ENCODE peak calls at places on chromosomes 7 and 10, in ten cellular contexts. Q, V, E, S, O, F, G, C, Z and H are unnamed samples.
A peak's percentile ranks its signal among the peaks of the same experiment; 100 is the strongest.

GRCh38 chr7:43302211-43302711 is 189.8 kb downstream of the HECW1 start:
- DNase-seq in Q (peak; percentile 23), C (no peak), G (no peak), Z (no peak), F (no peak), V (no peak), O (no peak), S (no peak), E (no peak), H (no peak)

GRCh38 chr10:25701651-25702050 is 232.4 kb upstream of the MYO3A start:
- DNase-seq in V (no peak), O (no peak), C (no peak), E (no peak), Z (no peak), Q (no peak), F (no peak), S (no peak), G (no peak), H (no peak)

GRCh38 chr10:125003146-125003900 is 61.4 kb downstream of the ZRANB1 start:
- DNase-seq in S (no peak), Z (peak; percentile 3), F (no peak), V (peak; percentile 20), E (no peak), G (peak; percentile 38), C (no peak), Q (no peak), O (no peak), H (peak; percentile 40)

GRCh38 chr7:150413640-150414081 is 34.5 kb downstream of the ZNF775 start:
- DNase-seq in S (no peak), Q (no peak), E (no peak), F (no peak), G (no peak), C (no peak), Z (no peak), V (no peak), O (no peak), H (no peak)

GRCh38 chr7:135825406-135825805 is 76.8 kb upstream of the FAM180A start:
- DNase-seq in C (no peak), F (no peak), V (no peak), Q (no peak), Z (no peak), G (no peak), S (no peak), O (no peak), E (no peak), H (no peak)

GRCh38 chr7:5197811-5198210 is 7.8 kb downstream of the WIPI2 start:
- DNase-seq in S (no peak), O (no peak), Q (no peak), E (no peak), V (no peak), G (no peak), F (no peak), C (no peak), Z (no peak), H (no peak)

GRCh38 chr7:27442446-27442845 is 199.8 kb downstream of the EVX1 start:
- DNase-seq in G (no peak), Z (no peak), O (no peak), V (no peak), E (no peak), F (no peak), C (no peak), S (no peak), Q (no peak), H (no peak)

GRCh38 chr7:468681-469590 is 50.7 kb downstream of the PDGFA start:
- DNase-seq in Z (no peak), S (no peak), C (no peak), V (peak; percentile 19), O (no peak), F (no peak), E (no peak), Q (no peak), G (peak; percentile 21), H (no peak)

GRCh38 chr10:103881420-103882284 is 26.3 kb upstream of the SH3PXD2A start:
- DNase-seq in S (no peak), O (no peak), Z (peak; percentile 41), F (no peak), V (no peak), C (no peak), E (peak; percentile 36), G (no peak), Q (no peak), H (no peak)

GRCh38 chr7:150450491-150450992 is at the start of gene GIMAP8:
- DNase-seq in S (peak; percentile 53), C (peak; percentile 34), Z (peak; percentile 80), G (no peak), O (no peak), E (no peak), Q (no peak), F (peak; percentile 19), V (peak; percentile 42), H (peak; percentile 71)

GRCh38 chr7:34341331-34341730 is 316.7 kb upstream of the NPSR1 start:
- DNase-seq in G (no peak), Q (no peak), V (no peak), S (no peak), E (no peak), C (no peak), Z (no peak), F (no peak), O (no peak), H (no peak)

GRCh38 chr7:154644366-154644765 is 358.6 kb downstream of the PAXIP1 start:
- DNase-seq in S (no peak), Q (no peak), O (no peak), Z (no peak), E (no peak), G (no peak), F (no peak), V (no peak), C (no peak), H (no peak)

GRCh38 chr10:68897336-68897741 is 3.8 kb upstream of the DDX50 start:
- DNase-seq in Q (peak; percentile 54), S (peak; percentile 67), Z (peak; percentile 55), V (peak; percentile 37), F (no peak), O (peak; percentile 49), G (no peak), C (peak; percentile 73), E (peak; percentile 38), H (no peak)

GRCh38 chr7:55476852-55477780 is 95.2 kb downstream of the VOPP1 start:
- DNase-seq in Q (no peak), O (no peak), Z (no peak), V (no peak), F (no peak), S (no peak), C (peak; percentile 9), G (no peak), E (no peak), H (no peak)

GRCh38 chr7:115789901-115790300 is 240.7 kb downstream of the TFEC start:
- DNase-seq in V (no peak), Z (no peak), Q (no peak), O (no peak), F (no peak), G (no peak), C (no peak), E (no peak), S (no peak), H (no peak)

GRCh38 chr7:99919814-99920618 is 686 bp upstream of the TRIM4 start:
- DNase-seq in O (no peak), E (no peak), Q (no peak), G (no peak), C (no peak), Z (no peak), V (no peak), F (no peak), S (no peak), H (no peak)

GRCh38 chr7:73606801-73607691 is 17.3 kb downstream of the MLXIPL start:
- DNase-seq in C (peak; percentile 61), Q (peak; percentile 59), E (peak; percentile 21), V (peak; percentile 59), G (peak; percentile 77), O (peak; percentile 84), S (peak; percentile 64), Z (peak; percentile 32), F (no peak), H (peak; percentile 66)

GRCh38 chr10:120327671-120328070 is 129.4 kb upstream of the PLPP4 start:
- DNase-seq in E (no peak), V (no peak), Q (no peak), O (no peak), S (no peak), F (no peak), G (no peak), C (no peak), Z (no peak), H (no peak)

DNA sequence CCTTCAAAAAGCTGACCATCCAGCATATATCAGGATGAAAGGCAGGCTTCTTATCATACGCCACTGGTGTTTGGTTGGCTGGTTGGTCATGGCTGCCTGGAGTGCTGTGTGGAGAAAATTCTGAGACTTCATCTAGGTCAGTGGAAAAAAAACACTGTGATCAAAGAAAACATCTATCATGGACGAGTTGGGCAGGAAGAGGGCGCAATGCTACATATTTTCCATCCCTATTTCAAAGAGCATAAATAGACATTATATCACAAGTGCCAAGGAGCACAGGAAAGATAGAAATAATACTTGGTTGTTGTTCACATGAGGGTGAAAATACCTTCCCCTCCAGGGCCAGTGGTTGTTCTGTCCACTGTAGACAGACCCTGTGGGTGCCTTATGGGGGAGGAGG is 128.4 kb upstream of the PLPP4 start:
- DNase-seq in C (no peak), G (no peak), F (no peak), Q (no peak), Z (no peak), S (no peak), V (no peak), E (no peak), O (no peak), H (no peak)
- TF ChIP-seq CTCF in C (no peak), G (no peak), F (no peak), Q (no peak), Z (no peak), S (no peak), V (no peak), E (no peak), O (no peak), H (no peak)

DNA sequence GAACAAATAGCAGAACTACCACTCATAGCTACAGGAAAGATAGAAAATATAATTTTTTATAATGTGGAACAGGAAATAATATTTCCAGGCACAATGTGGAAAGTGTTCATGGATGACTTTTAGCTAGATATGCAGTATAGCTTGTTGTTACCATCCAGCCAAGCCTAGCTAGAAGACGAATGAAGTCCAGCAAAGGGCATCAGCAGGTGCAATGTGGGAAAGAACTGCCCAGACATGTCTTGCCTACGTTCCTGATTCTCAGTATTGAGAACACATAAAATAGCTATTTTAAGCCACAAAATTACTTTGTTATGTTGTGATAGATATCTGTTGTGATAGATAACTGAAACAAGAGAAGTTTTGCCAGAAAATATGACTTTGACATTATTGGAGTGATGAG is 1690.0 kb upstream of the LRRTM3 start:
- DNase-seq in E (no peak), S (no peak), F (no peak), Q (no peak), C (no peak), G (no peak), V (no peak), O (no peak), Z (no peak), H (no peak)
- H3K27ac ChIP-seq in E (no peak overlapping the region), S (no peak overlapping the region), F (no peak overlapping the region), Q (no peak overlapping the region), C (no peak overlapping the region), G (no peak overlapping the region), V (no peak overlapping the region), O (no peak overlapping the region), Z (no peak overlapping the region), H (no peak overlapping the region)

GRCh38 chr7:148986737-148987009 is 41.6 kb downstream of the PDIA4 start:
- DNase-seq in G (no peak), F (no peak), Z (no peak), V (no peak), O (no peak), S (no peak), Q (no peak), E (no peak), C (no peak), H (no peak)
- H3K4me3 ChIP-seq in G (no peak overlapping the region), F (peak overlapping the region; percentile 71), Z (peak overlapping the region; percentile 73), V (peak overlapping the region; percentile 63), O (peak overlapping the region; percentile 59), S (peak overlapping the region; percentile 92), Q (peak overlapping the region; percentile 88), E (peak overlapping the region; percentile 93), C (peak overlapping the region; percentile 48), H (no peak overlapping the region)

GRCh38 chr10:119526606-119527592 is 15.6 kb downstream of the RGS10 start:
- DNase-seq in S (no peak), F (no peak), G (no peak), Q (no peak), V (no peak), E (no peak), O (no peak), C (no peak), Z (no peak), H (peak; percentile 50)
- TF ChIP-seq CTCF in S (peak; percentile 43), F (peak; percentile 22), G (no peak), Q (peak; percentile 17), V (no peak), E (no peak), O (no peak), C (no peak), Z (no peak), H (no peak)